ENCODE peak calls at places on chromosomes 2 and 18, in nine cellular contexts. One of them, this sample, is unnamed.

GRCh38 chr2:18349421-18349820 is 211.0 kb downstream of the RDH14 start:
- DNase-seq in Panc1: no peak
- DNase-seq in coronary artery: no peak
- DNase-seq in cardiac muscle cell: peak; percentile 11
- DNase-seq in effector CD8-positive, alpha-beta T cell: no peak
- DNase-seq in AG09309: no peak
- DNase-seq in neuronal stem cell: no peak
- DNase-seq in right atrium auricular region: no peak
- DNase-seq in naive thymus-derived CD8-positive, alpha-beta T cell: no peak
- DNase-seq in this sample: no peak

GRCh38 chr2:60094450-60094929 is 459.0 kb downstream of the BCL11A start:
- DNase-seq in Panc1: no peak
- DNase-seq in coronary artery: no peak
- DNase-seq in cardiac muscle cell: peak; percentile 45
- DNase-seq in effector CD8-positive, alpha-beta T cell: no peak
- DNase-seq in AG09309: no peak
- DNase-seq in neuronal stem cell: no peak
- DNase-seq in right atrium auricular region: no peak
- DNase-seq in naive thymus-derived CD8-positive, alpha-beta T cell: no peak
- DNase-seq in this sample: no peak

GRCh38 chr2:105291981-105292380 is 37.6 kb downstream of the TGFBRAP1 start:
- DNase-seq in Panc1: no peak
- DNase-seq in coronary artery: no peak
- DNase-seq in cardiac muscle cell: no peak
- DNase-seq in effector CD8-positive, alpha-beta T cell: no peak
- DNase-seq in AG09309: no peak
- DNase-seq in neuronal stem cell: no peak
- DNase-seq in right atrium auricular region: no peak
- DNase-seq in naive thymus-derived CD8-positive, alpha-beta T cell: no peak
- DNase-seq in this sample: no peak

GRCh38 chr2:33929467-33929866 is 330.4 kb upstream of the FAM98A start:
- DNase-seq in Panc1: no peak
- DNase-seq in coronary artery: no peak
- DNase-seq in cardiac muscle cell: no peak
- DNase-seq in effector CD8-positive, alpha-beta T cell: no peak
- DNase-seq in AG09309: no peak
- DNase-seq in neuronal stem cell: no peak
- DNase-seq in right atrium auricular region: no peak
- DNase-seq in naive thymus-derived CD8-positive, alpha-beta T cell: no peak
- DNase-seq in this sample: no peak

GRCh38 chr2:79393806-79394484 is 118.9 kb upstream of the CTNNA2 start:
- DNase-seq in Panc1: no peak
- DNase-seq in coronary artery: no peak
- DNase-seq in cardiac muscle cell: peak; percentile 89
- DNase-seq in effector CD8-positive, alpha-beta T cell: no peak
- DNase-seq in AG09309: no peak
- DNase-seq in neuronal stem cell: peak; percentile 90
- DNase-seq in right atrium auricular region: peak; percentile 56
- DNase-seq in naive thymus-derived CD8-positive, alpha-beta T cell: no peak
- DNase-seq in this sample: peak; percentile 80

GRCh38 chr2:85438291-85439110 is 20.0 kb downstream of the SH2D6 start:
- DNase-seq in Panc1: no peak
- DNase-seq in coronary artery: no peak
- DNase-seq in cardiac muscle cell: no peak
- DNase-seq in effector CD8-positive, alpha-beta T cell: no peak
- DNase-seq in AG09309: no peak
- DNase-seq in neuronal stem cell: no peak
- DNase-seq in right atrium auricular region: no peak
- DNase-seq in naive thymus-derived CD8-positive, alpha-beta T cell: no peak
- DNase-seq in this sample: no peak

GRCh38 chr2:67880291-67880761 is 182.5 kb downstream of the C1D start:
- DNase-seq in Panc1: no peak
- DNase-seq in coronary artery: peak; percentile 64
- DNase-seq in cardiac muscle cell: no peak
- DNase-seq in effector CD8-positive, alpha-beta T cell: no peak
- DNase-seq in AG09309: no peak
- DNase-seq in neuronal stem cell: no peak
- DNase-seq in right atrium auricular region: no peak
- DNase-seq in naive thymus-derived CD8-positive, alpha-beta T cell: no peak
- DNase-seq in this sample: no peak

GRCh38 chr18:79805211-79805862 is 7.6 kb downstream of the KCNG2 start:
- DNase-seq in Panc1: no peak
- DNase-seq in coronary artery: no peak
- DNase-seq in cardiac muscle cell: no peak
- DNase-seq in effector CD8-positive, alpha-beta T cell: no peak
- DNase-seq in AG09309: no peak
- DNase-seq in neuronal stem cell: no peak
- DNase-seq in right atrium auricular region: no peak
- DNase-seq in naive thymus-derived CD8-positive, alpha-beta T cell: no peak
- DNase-seq in this sample: peak; percentile 54

GRCh38 chr2:119126650-119127049 is 31.9 kb downstream of the C1QL2 start:
- DNase-seq in Panc1: no peak
- DNase-seq in coronary artery: no peak
- DNase-seq in cardiac muscle cell: peak; percentile 40
- DNase-seq in effector CD8-positive, alpha-beta T cell: no peak
- DNase-seq in AG09309: no peak
- DNase-seq in neuronal stem cell: peak; percentile 48
- DNase-seq in right atrium auricular region: no peak
- DNase-seq in naive thymus-derived CD8-positive, alpha-beta T cell: peak; percentile 10
- DNase-seq in this sample: no peak

GRCh38 chr18:5543854-5544389 is at the start of gene EPB41L3:
- DNase-seq in Panc1: no peak
- DNase-seq in coronary artery: peak; percentile 74
- DNase-seq in cardiac muscle cell: peak; percentile 61
- DNase-seq in effector CD8-positive, alpha-beta T cell: no peak
- DNase-seq in AG09309: no peak
- DNase-seq in neuronal stem cell: no peak
- DNase-seq in right atrium auricular region: no peak
- DNase-seq in naive thymus-derived CD8-positive, alpha-beta T cell: no peak
- DNase-seq in this sample: peak; percentile 45

GRCh38 chr2:46555646-46556205 is 76.4 kb downstream of the TMEM247 start:
- DNase-seq in Panc1: no peak
- DNase-seq in coronary artery: peak; percentile 50
- DNase-seq in cardiac muscle cell: no peak
- DNase-seq in effector CD8-positive, alpha-beta T cell: no peak
- DNase-seq in AG09309: no peak
- DNase-seq in neuronal stem cell: no peak
- DNase-seq in right atrium auricular region: no peak
- DNase-seq in naive thymus-derived CD8-positive, alpha-beta T cell: no peak
- DNase-seq in this sample: no peak

GRCh38 chr2:214816135-214816534 is 6.7 kb upstream of the BARD1 start:
- DNase-seq in Panc1: no peak
- DNase-seq in coronary artery: no peak
- DNase-seq in cardiac muscle cell: no peak
- DNase-seq in effector CD8-positive, alpha-beta T cell: no peak
- DNase-seq in AG09309: no peak
- DNase-seq in neuronal stem cell: no peak
- DNase-seq in right atrium auricular region: no peak
- DNase-seq in naive thymus-derived CD8-positive, alpha-beta T cell: no peak
- DNase-seq in this sample: no peak

GRCh38 chr2:219453691-219454131 is 19.1 kb downstream of the SPEG start:
- DNase-seq in Panc1: no peak
- DNase-seq in coronary artery: peak; percentile 98
- DNase-seq in cardiac muscle cell: peak; percentile 60
- DNase-seq in effector CD8-positive, alpha-beta T cell: no peak
- DNase-seq in AG09309: peak; percentile 73
- DNase-seq in neuronal stem cell: no peak
- DNase-seq in right atrium auricular region: peak; percentile 83
- DNase-seq in naive thymus-derived CD8-positive, alpha-beta T cell: no peak
- DNase-seq in this sample: peak; percentile 82

GRCh38 chr2:234496442-234496834 is 443 bp downstream of the ARL4C start:
- DNase-seq in Panc1: no peak
- DNase-seq in coronary artery: no peak
- DNase-seq in cardiac muscle cell: no peak
- DNase-seq in effector CD8-positive, alpha-beta T cell: no peak
- DNase-seq in AG09309: no peak
- DNase-seq in neuronal stem cell: no peak
- DNase-seq in right atrium auricular region: no peak
- DNase-seq in naive thymus-derived CD8-positive, alpha-beta T cell: peak; percentile 40
- DNase-seq in this sample: peak; percentile 38

GRCh38 chr2:118000041-118000440 is 13.8 kb downstream of the CCDC93 start:
- DNase-seq in Panc1: no peak
- DNase-seq in coronary artery: no peak
- DNase-seq in cardiac muscle cell: no peak
- DNase-seq in effector CD8-positive, alpha-beta T cell: no peak
- DNase-seq in AG09309: no peak
- DNase-seq in neuronal stem cell: no peak
- DNase-seq in right atrium auricular region: no peak
- DNase-seq in naive thymus-derived CD8-positive, alpha-beta T cell: no peak
- DNase-seq in this sample: no peak

GRCh38 chr18:48340502-48340901 is 68.7 kb downstream of the ZBTB7C start:
- DNase-seq in Panc1: no peak
- DNase-seq in coronary artery: no peak
- DNase-seq in cardiac muscle cell: no peak
- DNase-seq in effector CD8-positive, alpha-beta T cell: no peak
- DNase-seq in AG09309: no peak
- DNase-seq in neuronal stem cell: no peak
- DNase-seq in right atrium auricular region: no peak
- DNase-seq in naive thymus-derived CD8-positive, alpha-beta T cell: no peak
- DNase-seq in this sample: no peak

GRCh38 chr2:167258712-167259111 is 370.4 kb downstream of the XIRP2 start:
- DNase-seq in Panc1: no peak
- DNase-seq in coronary artery: no peak
- DNase-seq in cardiac muscle cell: no peak
- DNase-seq in effector CD8-positive, alpha-beta T cell: no peak
- DNase-seq in AG09309: no peak
- DNase-seq in neuronal stem cell: no peak
- DNase-seq in right atrium auricular region: no peak
- DNase-seq in naive thymus-derived CD8-positive, alpha-beta T cell: no peak
- DNase-seq in this sample: no peak

This sample was measured in posterior cingulate gyrus.